ENCODE peak calls at places on chromosomes 4 and X, in four cellular contexts. R, M, Q and F are unnamed samples.

GRCh38 chr4:23972202-23972601 is 82.4 kb upstream of the PPARGC1A start:
- DNase-seq in Q (no peak), R (no peak), M (no peak), F (no peak)

GRCh38 chr4:29970626-29971025 is 749.5 kb upstream of the PCDH7 start:
- DNase-seq in Q (no peak), R (no peak), M (no peak), F (peak; percentile 2)

GRCh38 chr4:15077969-15078368 is 75.7 kb downstream of the CPEB2 start:
- DNase-seq in M (no peak), Q (peak; percentile 30), R (no peak), F (peak; percentile 93)

GRCh38 chr4:119116021-119116420 is 19.6 kb upstream of the MYOZ2 start:
- DNase-seq in M (no peak), Q (no peak), R (no peak), F (no peak)

GRCh38 chrX:40845331-40845911 is 110.1 kb upstream of the MED14 start:
- DNase-seq in R (no peak), M (peak; percentile 34), Q (peak; percentile 95), F (peak; percentile 91)

GRCh38 chr4:55330241-55330640 is 15.8 kb upstream of the SRD5A3 start:
- DNase-seq in Q (no peak), M (no peak), R (no peak), F (no peak)

GRCh38 chr4:185895866-185896265 is 83.9 kb upstream of the SORBS2 start:
- DNase-seq in Q (no peak), M (no peak), R (no peak), F (no peak)

GRCh38 chr4:117085185-117085701 is at the start of gene TRAM1L1:
- DNase-seq in R (peak; percentile 36), M (peak; percentile 70), Q (peak; percentile 57), F (peak; percentile 51)

GRCh38 chr4:124334119-124334518 is 378.4 kb downstream of the ANKRD50 start:
- DNase-seq in Q (peak; percentile 85), R (peak; percentile 12), M (no peak), F (peak; percentile 93)

GRCh38 chrX:122565952-122566351 is 618.1 kb upstream of the GRIA3 start:
- DNase-seq in R (no peak), Q (peak; percentile 98), M (peak; percentile 28), F (peak; percentile 98)

GRCh38 chr4:137703225-137703624 is 170.9 kb upstream of the PCDH18 start:
- DNase-seq in M (no peak), Q (no peak), R (no peak), F (no peak)

GRCh38 chr4:55834086-55834795 is 14.7 kb downstream of the EXOC1L start:
- DNase-seq in R (no peak), Q (no peak), M (no peak), F (peak; percentile 30)

GRCh38 chr4:124980276-124980752 is 267.8 kb upstream of the ANKRD50 start:
- DNase-seq in Q (peak; percentile 56), R (no peak), M (no peak), F (peak; percentile 85)

GRCh38 chr4:152672403-152673092 is 7.2 kb downstream of the TMEM154 start:
- DNase-seq in R (no peak), Q (no peak), M (no peak), F (no peak)

GRCh38 chrX:41661366-41662095 is 27.2 kb upstream of the GPR34 start:
- DNase-seq in Q (peak; percentile 30), M (no peak), R (no peak), F (peak; percentile 52)

GRCh38 chrX:107562482-107562881 is 65.8 kb upstream of the PRPS1 start:
- DNase-seq in Q (peak; percentile 87), R (no peak), M (no peak), F (peak; percentile 77)

GRCh38 chr4:143386812-143387211 is 50.1 kb downstream of the GAB1 start:
- DNase-seq in R (no peak), Q (no peak), M (no peak), F (no peak)

GRCh38 chr4:124738994-124739393 is 26.5 kb upstream of the ANKRD50 start:
- DNase-seq in R (no peak), M (no peak), Q (no peak), F (no peak)

GRCh38 chr4:165384608-165385007 is 5.8 kb downstream of the CPE start:
- DNase-seq in R (no peak), Q (peak; percentile 32), M (no peak), F (peak; percentile 86)

GRCh38 chr4:181957088-181957487 is 286.1 kb upstream of the TENM3 start:
- DNase-seq in R (no peak), Q (peak; percentile 96), M (no peak), F (peak; percentile 82)

GRCh38 chr4:181832305-181832704 is 410.9 kb upstream of the TENM3 start:
- DNase-seq in Q (no peak), M (no peak), R (no peak), F (no peak)

GRCh38 chrX:84487365-84488353 is 14.6 kb downstream of the HDX start:
- DNase-seq in R (peak; percentile 16), Q (no peak), M (no peak), F (no peak)

GRCh38 chrX:9342581-9343051 is 122.2 kb upstream of the TBL1X start:
- DNase-seq in Q (peak; percentile 81), R (peak; percentile 42), M (peak; percentile 87), F (peak; percentile 83)

GRCh38 chr4:151604238-151604637 is 156.6 kb downstream of the GATB start:
- DNase-seq in M (no peak), Q (peak; percentile 36), R (no peak), F (peak; percentile 46)
- TF ChIP-seq CTCF in M (no peak), Q (peak; percentile 63), R (peak; percentile 26), F (peak; percentile 56)

DNA sequence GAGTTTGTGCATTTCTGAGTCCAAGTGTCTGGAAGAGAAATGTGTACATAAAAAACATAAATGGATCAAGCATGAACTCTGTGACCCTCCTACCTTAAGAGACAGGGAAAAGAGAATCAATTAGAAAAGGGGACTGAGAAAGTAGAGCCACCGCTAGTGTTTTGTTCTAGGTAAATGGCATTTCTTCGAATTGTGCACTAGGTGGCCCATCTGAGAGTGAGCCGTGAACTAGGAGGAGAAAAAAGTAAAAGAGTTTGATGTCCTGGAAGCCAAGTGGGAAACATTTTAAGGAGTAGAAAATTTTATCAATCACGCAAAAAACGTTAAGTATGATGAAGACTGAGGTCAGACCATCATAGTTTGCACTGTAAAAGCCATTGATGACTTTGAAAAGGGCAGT is 55.1 kb downstream of the NAF1 start:
- DNase-seq in Q (no peak), M (no peak), R (no peak), F (peak; percentile 31)
- TF ChIP-seq CTCF in Q (no peak), M (no peak), R (no peak), F (peak; percentile 34)

GRCh38 chrX:74422576-74423288 is 1.4 kb downstream of the SLC16A2 start:
- DNase-seq in Q (peak; percentile 69), R (peak; percentile 47), M (peak; percentile 74), F (peak; percentile 50)
- TF ChIP-seq CTCF in Q (peak; percentile 36), R (no peak), M (peak; percentile 18), F (peak; percentile 14)

DNA sequence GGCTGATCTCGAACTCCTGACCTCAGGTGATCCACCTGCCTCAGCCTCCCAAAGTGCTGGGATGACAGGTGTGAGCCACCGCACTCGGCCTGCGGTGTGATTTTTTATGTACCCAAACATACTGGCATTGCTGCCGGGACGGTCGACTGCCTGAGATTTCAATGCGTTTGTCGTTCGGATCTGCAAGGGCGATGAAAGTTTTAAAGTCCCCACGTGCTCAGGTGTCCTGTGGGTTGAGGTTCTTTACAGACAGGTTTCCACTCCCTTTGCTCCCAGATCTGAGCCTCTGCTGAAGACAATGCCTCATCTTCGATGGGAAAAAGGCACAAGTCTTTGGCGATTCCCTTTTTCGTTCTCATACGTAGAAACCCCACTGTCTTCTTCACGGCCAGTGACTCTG is 78.1 kb upstream of the SHOX start:
- DNase-seq in R (no peak), M (no peak), Q (no peak), F (no peak)
- TF ChIP-seq CTCF in R (no peak), M (no peak), Q (no peak), F (no peak)

GRCh38 chrX:148371251-148371650 is 129.2 kb upstream of the AFF2 start:
- DNase-seq in M (no peak), R (no peak), Q (no peak), F (no peak)
- TF ChIP-seq CTCF in M (no peak), R (no peak), Q (no peak), F (no peak)

GRCh38 chr4:75891611-75892010 is 10.6 kb downstream of the PPEF2 start:
- DNase-seq in M (no peak), R (no peak), Q (no peak), F (no peak)

GRCh38 chr4:75889537-75890199 is 12.6 kb downstream of the PPEF2 start:
- DNase-seq in R (no peak), M (no peak), Q (no peak), F (no peak)

GRCh38 chr4:75895744-75896314 is 6.4 kb downstream of the PPEF2 start:
- DNase-seq in M (no peak), R (peak; percentile 58), Q (peak; percentile 24), F (peak; percentile 38)

GRCh38 chr4:75892508-75892907 is 9.7 kb downstream of the PPEF2 start:
- DNase-seq in Q (no peak), M (no peak), R (no peak), F (no peak)
- TF ChIP-seq CTCF in Q (peak; percentile 16), M (peak; percentile 6), R (no peak), F (peak; percentile 25)

GRCh38 chrX:16185725-16186136 is 18.4 kb downstream of the MAGEB17 start:
- DNase-seq in Q (peak; percentile 77), M (no peak), R (peak; percentile 44), F (peak; percentile 84)
- TF ChIP-seq CTCF in Q (no peak), M (no peak), R (no peak), F (no peak)

GRCh38 chrX:70030242-70030823 is 19.4 kb downstream of the AWAT2 start:
- DNase-seq in M (peak; percentile 41), R (peak; percentile 55), Q (peak; percentile 53), F (peak; percentile 69)
- TF ChIP-seq CTCF in M (peak; percentile 76), R (peak; percentile 81), Q (peak; percentile 73), F (peak; percentile 80)